ENCODE peak calls at places on chromosomes 7 and 10, in seven cellular contexts. E is breast epithelium, P is Panc1, N is endothelial cell of umbilical vein, M is sigmoid colon, S is GM12892, Z is GM12878. K is an unnamed sample.

GRCh38 chr7:5354460-5355279 is 69.0 kb downstream of the TNRC18 start:
- DNase-seq in N (no peak), P (no peak), M (peak), E (peak), S (no peak), Z (no peak), K (no peak)

GRCh38 chr10:43854042-43854441 is 205.4 kb upstream of the ZNF32 start:
- DNase-seq in M (no peak), E (no peak), N (no peak), S (no peak), Z (no peak), P (no peak), K (no peak)

GRCh38 chr10:124693396-124693795 is 50.8 kb downstream of the FAM53B start:
- DNase-seq in Z (no peak), E (no peak), N (no peak), S (no peak), P (no peak), M (no peak), K (no peak)

GRCh38 chr7:76515999-76516443 is 5.7 kb downstream of the UPK3B start:
- DNase-seq in Z (no peak), N (no peak), M (peak), E (no peak), S (peak), P (no peak), K (peak)

GRCh38 chr7:953547-954327 is 743 bp downstream of the ADAP1 start:
- DNase-seq in N (no peak), P (no peak), M (peak), E (peak), Z (no peak), S (no peak), K (no peak)

GRCh38 chr7:80450621-80451308 is 61.1 kb downstream of the GNAT3 start:
- DNase-seq in E (no peak), Z (no peak), N (no peak), S (no peak), P (no peak), M (no peak), K (no peak)

GRCh38 chr10:103947799-103948198 is 19.1 kb upstream of the SLK start:
- DNase-seq in Z (no peak), M (no peak), P (no peak), S (no peak), E (no peak), N (no peak), K (no peak)

GRCh38 chr10:3380392-3381050 is 207.9 kb upstream of the PITRM1 start:
- DNase-seq in Z (no peak), E (no peak), N (no peak), S (no peak), P (no peak), M (no peak), K (no peak)

GRCh38 chr7:111438369-111439289 is 123.7 kb downstream of the IMMP2L start:
- DNase-seq in N (peak), S (no peak), M (no peak), Z (no peak), P (no peak), E (no peak), K (no peak)

GRCh38 chr7:45080265-45080957 is 8.4 kb downstream of the NACAD start:
- DNase-seq in S (no peak), Z (no peak), M (no peak), E (peak), P (no peak), N (no peak), K (no peak)

GRCh38 chr7:125020801-125021200 is 91.2 kb upstream of the POT1 start:
- DNase-seq in M (no peak), E (no peak), S (no peak), P (no peak), N (no peak), Z (no peak), K (no peak)

GRCh38 chr7:77855371-77856083 is 57.0 kb downstream of the PHTF2 start:
- DNase-seq in S (no peak), N (no peak), M (no peak), E (no peak), Z (no peak), P (no peak), K (no peak)

GRCh38 chr7:132255898-132256297 is 320.4 kb downstream of the PLXNA4 start:
- DNase-seq in E (no peak), P (no peak), Z (no peak), M (no peak), S (no peak), N (peak), K (no peak)

GRCh38 chr10:28958468-28958867 is 281.1 kb downstream of the BAMBI start:
- DNase-seq in S (no peak), N (no peak), Z (no peak), P (no peak), M (no peak), E (no peak), K (no peak)

GRCh38 chr10:60964257-60965235 is 20.6 kb upstream of the RHOBTB1 start:
- DNase-seq in P (peak), S (no peak), N (peak), M (peak), E (peak), Z (no peak), K (peak)

GRCh38 chr10:61047788-61048560 is 104.0 kb upstream of the RHOBTB1 start:
- DNase-seq in P (no peak), N (no peak), M (no peak), E (no peak), S (no peak), Z (no peak), K (no peak)

GRCh38 chr10:132654708-132655661 is 117.4 kb downstream of the INPP5A start:
- DNase-seq in Z (no peak), S (peak), M (no peak), P (no peak), E (no peak), N (peak), K (peak)

GRCh38 chr7:113831509-113831908 is 87.3 kb downstream of the PPP1R3A start:
- DNase-seq in E (no peak), S (no peak), M (no peak), N (peak), Z (no peak), P (no peak), K (no peak)

GRCh38 chr10:17742918-17743317 is 9.1 kb upstream of the TMEM236 start:
- DNase-seq in Z (no peak), P (no peak), M (no peak), N (peak), S (no peak), E (peak), K (no peak)

GRCh38 chr7:88311675-88312036 is 5.0 kb upstream of the STEAP4 start:
- DNase-seq in E (no peak), S (no peak), Z (no peak), M (no peak), N (no peak), P (no peak), K (no peak)

GRCh38 chr10:89942217-89942616 is 240.8 kb downstream of the KIF20B start:
- DNase-seq in S (no peak), M (no peak), E (no peak), P (no peak), Z (no peak), N (no peak), K (no peak)

GRCh38 chr10:69397972-69398371 is 18.7 kb downstream of the TACR2 start:
- DNase-seq in Z (no peak), E (no peak), S (no peak), P (no peak), N (no peak), M (no peak), K (no peak)
- TF ChIP-seq POLR2AphosphoS5 in Z (no peak), E (no peak), S (no peak), P (no peak), N (no peak), M (peak), K (no peak)

GRCh38 chr7:138981332-138982203 is at the start of gene KIAA1549:
- DNase-seq in P (no peak), Z (no peak), S (peak), N (peak), M (peak), E (peak), K (peak)
- TF ChIP-seq POLR2AphosphoS5 in P (no peak), Z (no peak), S (no peak), N (peak), M (no peak), E (no peak), K (no peak)

GRCh38 chr7:27745064-27745583 is 5.2 kb downstream of the TAX1BP1 start:
- DNase-seq in S (no peak), M (no peak), P (peak), Z (no peak), E (no peak), N (peak), K (no peak)
- TF ChIP-seq POLR2AphosphoS5 in S (no peak), M (no peak), P (no peak), Z (no peak), E (no peak), N (no peak), K (no peak)

GRCh38 chr7:100464210-100464660 is at the start of gene SPACDR:
- DNase-seq in Z (no peak), P (no peak), E (no peak), S (no peak), M (no peak), N (no peak), K (no peak)

GRCh38 chr7:100466830-100467605 is 3.0 kb upstream of the SPACDR start:
- DNase-seq in P (no peak), S (no peak), M (no peak), E (no peak), Z (no peak), N (no peak), K (no peak)

GRCh38 chr7:100465299-100465698 is 1.2 kb upstream of the SPACDR start:
- DNase-seq in S (no peak), N (no peak), Z (no peak), P (no peak), E (no peak), M (no peak), K (no peak)

GRCh38 chr7:100464791-100465190 is 731 bp upstream of the SPACDR start:
- DNase-seq in M (no peak), N (no peak), Z (no peak), S (no peak), E (no peak), P (no peak), K (no peak)

GRCh38 chr7:100465702-100466311 is 1.7 kb upstream of the SPACDR start:
- DNase-seq in M (peak), Z (no peak), S (no peak), N (peak), E (peak), P (no peak), K (no peak)
- TF ChIP-seq POLR2AphosphoS5 in M (peak), Z (no peak), S (no peak), N (peak), E (peak), P (no peak), K (no peak)

GRCh38 chr7:55072251-55072650 is 53.4 kb downstream of the EGFR start:
- DNase-seq in P (no peak), N (no peak), Z (no peak), S (no peak), E (no peak), M (no peak), K (no peak)

GRCh38 chr7:55070839-55071238 is 52.0 kb downstream of the EGFR start:
- DNase-seq in S (no peak), N (no peak), E (no peak), Z (no peak), M (no peak), P (no peak), K (no peak)

GRCh38 chr7:55070271-55070743 is 51.5 kb downstream of the EGFR start:
- DNase-seq in E (no peak), Z (no peak), N (no peak), S (no peak), M (no peak), P (no peak), K (no peak)

GRCh38 chr7:55073051-55073511 is 54.3 kb downstream of the EGFR start:
- DNase-seq in E (no peak), M (no peak), N (no peak), Z (peak), S (no peak), P (no peak), K (no peak)

DNA sequence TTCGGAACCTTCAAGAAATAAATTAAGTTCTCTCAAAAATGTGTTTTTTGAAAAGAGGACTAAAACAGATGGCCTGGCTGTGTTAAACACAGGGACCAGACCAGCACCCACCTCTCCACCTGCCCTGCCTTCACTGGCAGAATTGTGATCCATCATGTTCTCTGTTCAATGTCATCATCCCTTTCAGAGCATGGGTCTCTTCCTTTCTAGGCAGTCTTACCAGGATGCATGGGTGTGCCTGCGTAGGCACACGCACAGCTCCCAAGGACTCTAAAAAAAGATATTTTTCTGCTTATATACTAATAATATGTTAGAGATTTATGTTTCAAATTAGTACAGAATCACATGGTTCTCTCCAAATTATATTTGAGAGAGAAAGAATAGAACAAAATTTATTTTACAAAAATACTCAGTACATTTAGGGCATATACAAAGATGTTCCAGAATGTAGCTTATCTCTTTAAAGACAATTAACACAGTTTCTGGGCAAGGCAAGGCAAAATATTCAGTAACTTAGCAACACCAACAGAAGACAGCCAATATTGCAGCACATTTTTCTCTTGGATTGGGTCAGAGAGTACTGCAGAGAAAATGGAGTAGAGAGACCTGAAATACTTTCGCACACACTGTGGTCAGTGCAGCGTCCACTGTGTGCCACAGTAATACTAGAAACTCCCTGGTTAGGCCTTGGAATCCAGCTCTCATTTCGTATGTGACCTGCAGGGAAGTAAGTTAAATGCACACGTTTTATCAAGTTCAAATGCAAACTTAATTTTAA is 52.8 kb downstream of the EGFR start:
- DNase-seq in S (no peak), Z (no peak), N (no peak), E (no peak), M (no peak), P (no peak), K (no peak)
- TF ChIP-seq POLR2AphosphoS5 in S (no peak), Z (no peak), N (no peak), E (no peak), M (peak), P (no peak), K (no peak)

K was measured in GM12891.